ENCODE peak calls at places on chromosomes 7 and 10, in ten cellular contexts. V, X, G, D, K, N, B, T, R and H are unnamed samples.

GRCh38 chr7:23315366-23315765 is 16.2 kb downstream of the MALSU1 start:
- DNase-seq in V (peak), N (no peak), R (no peak), T (peak), X (no peak), D (no peak), G (no peak), K (no peak), B (no peak), H (no peak)

GRCh38 chr10:132675031-132675740 is 110.8 kb downstream of the NKX6-2 start:
- DNase-seq in N (no peak), K (no peak), B (no peak), X (no peak), G (no peak), V (no peak), D (no peak), T (no peak), R (no peak), H (no peak)

GRCh38 chr10:17645591-17646345 is 1.8 kb downstream of the STAM start:
- DNase-seq in G (peak), D (no peak), B (peak), T (no peak), V (no peak), R (peak), N (no peak), X (no peak), K (no peak), H (no peak)

GRCh38 chr7:151245360-151246160 is 2.9 kb downstream of the SMARCD3 start:
- DNase-seq in R (no peak), B (peak), X (peak), V (no peak), T (peak), D (no peak), G (peak), N (peak), K (peak), H (peak)

GRCh38 chr10:96719850-96720421 is 378 bp downstream of the PIK3AP1 start:
- DNase-seq in B (peak), X (peak), D (peak), V (no peak), R (peak), K (no peak), G (peak), T (peak), N (peak), H (peak)

GRCh38 chr7:140696679-140697446 is at the start of gene NDUFB2:
- DNase-seq in B (peak), T (peak), N (peak), X (peak), G (peak), V (peak), D (peak), K (peak), R (peak), H (peak)

GRCh38 chr10:132539894-132540293 is 2.3 kb downstream of the INPP5A start:
- DNase-seq in V (peak), K (peak), R (no peak), B (no peak), D (no peak), X (no peak), N (no peak), G (peak), T (peak), H (no peak)

GRCh38 chr7:105256621-105257283 is 132.0 kb downstream of the SRPK2 start:
- DNase-seq in N (no peak), G (no peak), D (no peak), T (no peak), V (peak), X (no peak), B (no peak), R (no peak), K (no peak), H (no peak)

GRCh38 chr10:97718659-97719142 is 5.2 kb downstream of the MARVELD1 start:
- DNase-seq in N (no peak), X (no peak), G (peak), R (peak), B (no peak), V (no peak), T (no peak), K (no peak), D (no peak), H (no peak)

GRCh38 chr7:2796358-2797352 is 47.5 kb downstream of the GNA12 start:
- DNase-seq in B (no peak), K (peak), D (no peak), X (no peak), G (no peak), T (no peak), N (no peak), R (no peak), V (peak), H (no peak)

GRCh38 chr7:70143089-70144044 is 545.1 kb downstream of the AUTS2 start:
- DNase-seq in B (no peak), X (no peak), V (no peak), K (peak), R (no peak), N (no peak), T (peak), D (no peak), G (no peak), H (no peak)

GRCh38 chr10:45424668-45425404 is 50.8 kb downstream of the ALOX5 start:
- DNase-seq in N (no peak), V (no peak), X (no peak), T (no peak), K (no peak), R (no peak), G (no peak), D (no peak), B (no peak), H (no peak)

GRCh38 chr10:103449208-103450144 is 2.7 kb downstream of the CALHM2 start:
- DNase-seq in B (no peak), N (no peak), K (no peak), G (no peak), V (no peak), D (no peak), T (no peak), X (no peak), R (no peak), H (no peak)

GRCh38 chr7:105097619-105098018 is 83.6 kb downstream of the KMT2E start:
- DNase-seq in X (no peak), G (peak), T (peak), N (no peak), V (peak), B (no peak), R (no peak), K (peak), D (no peak), H (no peak)

GRCh38 chr10:32929634-32930033 is 28.4 kb downstream of the ITGB1 start:
- DNase-seq in G (peak), N (no peak), R (no peak), D (no peak), B (no peak), K (no peak), X (no peak), T (peak), V (no peak), H (no peak)

GRCh38 chr10:42304341-42304740 is 334.0 kb downstream of the ZNF33B start:
- DNase-seq in R (no peak), V (no peak), X (no peak), D (no peak), K (no peak), G (no peak), T (no peak), N (no peak), B (no peak), H (no peak)

GRCh38 chr7:128210590-128211570 is 30.2 kb upstream of the LEP start:
- DNase-seq in N (no peak), R (peak), G (peak), K (no peak), B (no peak), X (no peak), D (no peak), T (no peak), V (no peak), H (no peak)

GRCh38 chr7:41148521-41148951 is 554.4 kb downstream of the INHBA start:
- DNase-seq in K (peak), B (no peak), N (no peak), X (no peak), T (peak), D (no peak), V (peak), G (peak), R (no peak), H (no peak)

GRCh38 chr10:118939216-118940007 is 90.1 kb upstream of the NANOS1 start:
- DNase-seq in G (no peak), X (no peak), R (no peak), T (no peak), V (peak), K (no peak), B (peak), D (no peak), N (no peak), H (no peak)

GRCh38 chr7:16801111-16801542 is 3.7 kb downstream of the AGR2 start:
- DNase-seq in V (peak), B (peak), R (peak), N (peak), K (peak), G (peak), T (peak), D (no peak), X (no peak), H (no peak)

GRCh38 chr7:78558571-78558970 is 760.0 kb downstream of the PHTF2 start:
- DNase-seq in K (no peak), T (no peak), V (no peak), G (no peak), R (no peak), N (no peak), D (no peak), X (no peak), B (no peak), H (no peak)

GRCh38 chr7:19957664-19958063 is 184.2 kb upstream of the TMEM196 start:
- DNase-seq in G (peak), T (peak), X (no peak), D (no peak), K (peak), R (no peak), B (no peak), V (peak), N (no peak), H (no peak)

GRCh38 chr7:6234384-6234783 is 38.0 kb downstream of the CYTH3 start:
- DNase-seq in R (no peak), X (no peak), V (no peak), T (no peak), K (no peak), D (no peak), G (no peak), B (peak), N (no peak), H (peak)

GRCh38 chr7:70612811-70613210 is 519.1 kb upstream of the GALNT17 start:
- DNase-seq in T (no peak), V (no peak), N (no peak), R (no peak), B (no peak), D (no peak), X (no peak), G (no peak), K (no peak), H (no peak)

GRCh38 chr7:73482746-73483145 is 39.3 kb downstream of the BAZ1B start:
- DNase-seq in R (no peak), N (no peak), X (no peak), B (no peak), V (peak), K (no peak), D (no peak), T (no peak), G (no peak), H (no peak)

GRCh38 chr10:89129850-89130396 is 77.2 kb downstream of the CH25H start:
- DNase-seq in V (peak), X (no peak), G (peak), T (peak), R (no peak), K (peak), B (no peak), N (no peak), D (no peak), H (no peak)

GRCh38 chr7:97149843-97150242 is 32.3 kb downstream of the SDHAF3 start:
- DNase-seq in T (no peak), B (no peak), X (no peak), V (peak), K (no peak), R (no peak), G (no peak), D (no peak), N (no peak), H (no peak)

GRCh38 chr7:15015545-15016314 is 113.2 kb upstream of the DGKB start:
- DNase-seq in G (peak), D (no peak), R (peak), T (peak), V (peak), K (peak), X (no peak), N (peak), B (peak), H (no peak)